ENCODE peak calls at places on chromosomes 5 and 9, in seven cellular contexts. K, M, Y, O, E, H and P are unnamed samples.

GRCh38 chr5:154214236-154215106 is 23.9 kb downstream of the GALNT10 start:
- DNase-seq in Y (no peak), M (no peak), K (no peak), O (no peak), H (no peak), E (no peak), P (no peak)

GRCh38 chr5:172454355-172455086 is at the start of gene SH3PXD2B:
- DNase-seq in H (no peak), E (no peak), M (peak), K (peak), Y (peak), O (peak), P (no peak)

GRCh38 chr9:22440841-22441240 is 5.8 kb upstream of the DMRTA1 start:
- DNase-seq in K (no peak), E (no peak), Y (no peak), M (no peak), H (no peak), O (no peak), P (no peak)

GRCh38 chr5:164484948-164485347 is 979.5 kb downstream of the MAT2B start:
- DNase-seq in M (no peak), K (no peak), H (no peak), E (no peak), Y (no peak), O (no peak), P (no peak)

GRCh38 chr9:99103054-99103453 is 1.9 kb upstream of the TGFBR1 start:
- DNase-seq in H (no peak), O (no peak), M (no peak), Y (no peak), K (no peak), E (no peak), P (no peak)

GRCh38 chr5:85320495-85320894 is 935.8 kb upstream of the EDIL3 start:
- DNase-seq in Y (no peak), H (no peak), E (no peak), K (no peak), M (no peak), O (no peak), P (no peak)

GRCh38 chr5:173287086-173287485 is 41.1 kb downstream of the STC2 start:
- DNase-seq in H (no peak), O (no peak), E (no peak), Y (no peak), M (no peak), K (no peak), P (no peak)

GRCh38 chr5:50967388-50968039 is 301.1 kb downstream of the PARP8 start:
- DNase-seq in Y (no peak), K (peak), M (peak), E (no peak), H (no peak), O (no peak), P (no peak)

GRCh38 chr5:149697001-149697400 is 33.1 kb upstream of the PPARGC1B start:
- DNase-seq in K (no peak), H (no peak), E (no peak), M (no peak), Y (no peak), O (no peak), P (no peak)

GRCh38 chr5:14417232-14417730 is 164.3 kb upstream of the OTULINL start:
- DNase-seq in Y (no peak), O (no peak), H (no peak), M (peak), E (no peak), K (no peak), P (no peak)

GRCh38 chr5:81234299-81234698 is 1.2 kb downstream of the CKMT2 start:
- DNase-seq in K (no peak), O (no peak), M (no peak), E (no peak), H (no peak), Y (no peak), P (no peak)

GRCh38 chr9:119998614-119999013 is 581.4 kb downstream of the CDK5RAP2 start:
- DNase-seq in E (no peak), O (no peak), K (no peak), M (no peak), H (no peak), Y (no peak), P (no peak)

GRCh38 chr5:68962632-68963484 is 131.0 kb upstream of the SLC30A5 start:
- DNase-seq in O (peak), H (peak), E (no peak), Y (peak), K (peak), M (peak), P (peak)

GRCh38 chr9:124108216-124108615 is 96.6 kb downstream of the LHX2 start:
- DNase-seq in Y (no peak), E (no peak), M (no peak), O (no peak), H (no peak), K (no peak), P (no peak)

GRCh38 chr9:95305770-95306492 is 11.6 kb downstream of the FANCC start:
- DNase-seq in O (no peak), Y (no peak), H (no peak), K (no peak), E (no peak), M (no peak), P (no peak)

GRCh38 chr9:13787234-13787833 is 507.8 kb upstream of the MPDZ start:
- DNase-seq in O (no peak), K (no peak), Y (no peak), H (no peak), E (no peak), M (no peak), P (no peak)

GRCh38 chr5:67343835-67344234 is 147.2 kb upstream of the CD180 start:
- DNase-seq in H (no peak), O (no peak), M (no peak), E (no peak), Y (no peak), K (no peak), P (no peak)

GRCh38 chr9:69549310-69550202 is 122.6 kb downstream of the APBA1 start:
- DNase-seq in Y (peak), M (peak), O (peak), K (peak), H (no peak), E (no peak), P (peak)

GRCh38 chr9:137611623-137612609 is 6.4 kb downstream of the ARRDC1 start:
- DNase-seq in M (peak), H (no peak), E (no peak), O (peak), K (peak), Y (peak), P (peak)

GRCh38 chr5:36217591-36217990 is 24.1 kb downstream of the NADK2 start:
- DNase-seq in H (no peak), O (no peak), E (no peak), M (no peak), Y (no peak), K (no peak), P (no peak)

DNA sequence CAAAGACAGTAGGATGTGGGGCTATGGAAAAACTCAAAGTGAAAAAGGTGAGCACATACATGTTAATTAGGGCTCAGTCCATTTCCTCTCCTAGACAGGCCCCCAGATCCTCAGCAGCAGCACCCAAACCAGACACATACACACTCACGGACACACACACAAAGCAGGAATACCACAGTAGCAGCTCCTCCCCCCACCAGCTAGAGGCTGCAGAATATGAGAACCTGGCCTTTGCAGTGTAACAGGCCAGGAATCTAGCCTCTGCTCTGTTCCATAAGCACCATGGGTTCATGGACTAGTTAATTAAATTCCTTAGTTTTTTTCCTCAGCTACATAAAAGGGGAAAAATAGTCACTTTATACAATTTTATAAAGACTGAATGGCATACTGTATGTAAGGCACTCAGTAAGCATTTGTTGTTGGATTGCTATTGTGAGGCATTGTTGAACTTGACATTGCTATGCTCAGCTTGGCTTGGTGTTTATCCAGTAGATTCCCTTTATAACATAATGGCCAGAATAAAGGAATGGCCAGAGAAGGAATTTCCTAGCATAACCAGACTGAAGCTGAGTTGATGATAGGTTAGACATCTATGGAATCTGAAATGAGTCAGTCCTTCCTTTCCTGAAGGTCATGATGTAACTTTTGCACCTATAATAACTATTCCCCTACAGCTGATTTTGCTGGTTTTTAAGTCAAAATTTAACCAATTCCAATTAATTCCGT is 186.8 kb downstream of the SEMA5A start:
- DNase-seq in E (no peak), H (no peak), Y (no peak), M (no peak), K (no peak), O (no peak), P (no peak)
- TF ChIP-seq JUND in E (no peak), H (no peak), Y (no peak), M (peak), K (no peak), O (no peak), P (no peak)

DNA sequence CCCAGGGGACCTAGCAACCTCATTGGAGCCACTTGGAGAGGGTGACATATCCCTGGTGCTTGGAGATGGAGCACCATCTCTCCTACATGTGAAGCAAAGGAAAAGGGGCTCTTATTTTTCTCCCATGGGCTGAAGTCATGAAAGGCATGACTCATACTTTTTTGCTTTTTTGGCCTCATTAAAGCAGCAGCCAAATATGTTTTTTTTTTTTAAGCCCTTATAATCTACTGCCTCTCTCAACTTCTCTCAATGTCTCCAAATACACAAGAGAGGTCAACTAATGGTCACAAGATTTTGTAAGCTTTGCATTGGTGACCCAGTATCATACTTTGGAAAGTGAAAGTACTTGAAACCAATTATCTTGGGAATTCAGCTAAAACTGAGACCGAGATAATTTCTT is 1.6 kb upstream of the CFAP90 start:
- DNase-seq in M (no peak), H (no peak), E (no peak), Y (no peak), K (no peak), O (no peak), P (no peak)
- TF ChIP-seq JUND in M (no peak), H (no peak), E (no peak), Y (no peak), K (no peak), O (no peak), P (no peak)

DNA sequence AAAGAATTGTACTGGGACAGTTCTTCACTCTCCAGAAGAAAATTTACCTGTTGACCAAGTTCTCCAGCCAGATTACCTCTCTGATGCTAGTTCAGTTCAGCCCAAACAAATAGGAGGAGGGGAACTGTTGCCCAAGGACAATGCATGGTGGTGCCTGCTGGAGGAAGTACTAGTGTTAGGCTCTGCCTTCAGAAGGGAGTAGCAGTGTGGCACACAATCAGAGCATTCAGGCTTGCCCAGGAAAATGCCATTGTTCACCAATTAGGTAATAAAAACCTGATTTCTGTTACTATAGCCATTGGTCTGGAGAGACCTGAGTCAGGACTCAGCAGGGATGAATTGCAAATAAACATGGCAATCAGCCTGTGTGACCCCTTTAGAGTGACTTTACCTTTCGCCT is 720.8 kb upstream of the ZNF608 start:
- DNase-seq in E (no peak), O (no peak), Y (no peak), M (no peak), H (no peak), K (no peak), P (no peak)
- TF ChIP-seq JUND in E (no peak), O (no peak), Y (no peak), M (no peak), H (no peak), K (no peak), P (no peak)

DNA sequence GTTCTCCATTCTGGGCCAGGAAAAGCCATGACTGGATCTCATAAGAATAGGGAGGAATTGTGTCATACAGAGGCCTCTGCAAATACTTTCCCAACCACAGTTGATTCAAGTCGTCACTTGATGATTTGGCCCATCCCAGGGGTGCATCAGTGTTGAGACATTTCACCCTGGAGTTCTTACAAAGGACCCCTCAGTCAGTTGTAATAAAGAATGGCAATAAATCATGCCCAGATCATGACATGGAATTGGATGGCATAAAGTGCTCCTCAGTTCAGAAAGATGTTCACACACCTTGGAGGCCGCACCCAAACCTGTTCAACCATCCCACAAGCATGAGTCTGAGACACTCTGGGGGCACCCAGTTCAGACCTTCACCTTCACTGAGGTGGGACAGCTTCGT is 168.1 kb downstream of the NR3C1 start:
- DNase-seq in K (no peak), E (no peak), M (no peak), Y (no peak), O (no peak), H (no peak), P (peak)
- TF ChIP-seq JUND in K (no peak), E (no peak), M (no peak), Y (no peak), O (no peak), H (no peak), P (peak)

DNA sequence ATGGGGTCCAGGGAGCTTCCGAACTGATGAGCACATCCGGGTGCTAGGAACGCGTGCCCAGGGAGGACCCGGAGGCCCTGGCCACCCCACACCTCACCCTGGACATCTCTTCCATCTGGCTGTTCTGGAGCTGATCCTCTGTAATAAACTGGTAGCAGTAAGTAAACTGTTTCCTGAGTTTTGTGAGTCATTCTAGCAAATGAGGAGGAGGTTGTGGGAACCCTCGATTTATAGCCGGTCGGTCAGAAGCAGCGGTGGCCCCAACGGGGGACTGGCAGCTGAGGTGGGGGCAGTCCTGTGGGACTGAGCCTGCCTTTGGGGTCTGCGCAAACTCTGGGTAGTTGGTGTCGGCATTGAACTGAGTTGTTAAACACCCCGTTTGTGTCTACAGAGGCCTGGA is 15.4 kb upstream of the UBAC1 start:
- DNase-seq in M (no peak), H (no peak), E (no peak), Y (no peak), O (no peak), K (no peak), P (no peak)
- TF ChIP-seq JUND in M (no peak), H (no peak), E (no peak), Y (no peak), O (no peak), K (no peak), P (no peak)

GRCh38 chr9:1047605-1048235 is 2.4 kb upstream of the DMRT2 start:
- DNase-seq in H (no peak), E (no peak), O (no peak), K (no peak), Y (no peak), M (no peak), P (no peak)

GRCh38 chr9:1046639-1047604 is 3.2 kb upstream of the DMRT2 start:
- DNase-seq in M (no peak), K (no peak), E (no peak), O (no peak), H (no peak), Y (no peak), P (no peak)

GRCh38 chr9:1044643-1045042 is 5.5 kb upstream of the DMRT2 start:
- DNase-seq in Y (no peak), K (no peak), M (no peak), O (no peak), H (no peak), E (no peak), P (no peak)

GRCh38 chr9:1042466-1042865 is 7.7 kb upstream of the DMRT2 start:
- DNase-seq in E (no peak), H (no peak), Y (no peak), K (no peak), M (peak), O (no peak), P (no peak)
- TF ChIP-seq JUND in E (no peak), H (no peak), Y (no peak), K (no peak), M (no peak), O (no peak), P (no peak)

GRCh38 chr5:3047212-3047774 is 295.8 kb upstream of the IRX2 start:
- DNase-seq in M (no peak), H (no peak), K (no peak), Y (no peak), O (no peak), E (no peak), P (no peak)
- TF ChIP-seq JUND in M (no peak), H (no peak), K (no peak), Y (no peak), O (no peak), E (no peak), P (no peak)

DNA sequence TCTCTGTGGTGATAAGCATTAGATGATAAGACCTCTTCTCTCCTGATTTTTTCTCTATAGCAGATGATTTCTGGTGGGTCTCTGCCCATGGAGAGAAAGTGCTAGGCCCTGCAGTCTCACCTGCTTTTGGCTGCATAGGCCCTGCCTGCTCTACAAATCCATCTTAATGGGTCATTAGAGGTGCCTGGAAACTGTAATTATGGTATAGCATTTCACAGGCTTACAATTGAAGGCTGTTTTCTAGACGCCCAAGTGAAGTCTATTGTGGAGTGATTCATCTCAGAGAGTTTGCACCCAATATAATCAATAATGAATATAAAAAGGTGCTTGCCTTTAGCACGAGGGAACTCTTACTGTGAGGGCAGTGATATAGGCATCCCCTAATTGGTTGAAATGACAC is 33.8 kb downstream of the NEUROG1 start:
- DNase-seq in H (no peak), O (no peak), K (no peak), M (no peak), E (no peak), Y (no peak), P (no peak)
- TF ChIP-seq JUND in H (no peak), O (no peak), K (no peak), M (no peak), E (no peak), Y (no peak), P (no peak)